ENCODE peak calls at places on chromosomes 16 and 17, in five cellular contexts. A, M, D, H and S are unnamed samples.

GRCh38 chr17:69744512-69745098 is 330.1 kb downstream of the MAP2K6 start:
- DNase-seq in M (no peak), D (no peak), A (no peak), H (no peak), S (no peak)

GRCh38 chr17:83064732-83065659 is 14.4 kb upstream of the METRNL start:
- DNase-seq in A (no peak), H (no peak), D (peak; percentile 64), M (no peak), S (no peak)

GRCh38 chr17:44417553-44417952 is 28.1 kb upstream of the ITGA2B start:
- DNase-seq in A (no peak), M (no peak), H (no peak), D (no peak), S (no peak)

GRCh38 chr17:72506773-72507172 is 386.0 kb downstream of the SOX9 start:
- DNase-seq in D (no peak), H (no peak), A (no peak), M (no peak), S (no peak)

GRCh38 chr17:68292689-68293040 is 1.4 kb downstream of the ARSG start:
- DNase-seq in D (no peak), M (no peak), H (no peak), A (no peak), S (no peak)

GRCh38 chr17:36120221-36120620 is 16.6 kb downstream of the CCL4 start:
- DNase-seq in D (no peak), A (no peak), H (no peak), M (no peak), S (no peak)

GRCh38 chr17:4509923-4510614 is 11.4 kb downstream of the SPNS2 start:
- DNase-seq in A (no peak), H (no peak), D (no peak), M (no peak), S (no peak)

GRCh38 chr17:66944365-66945203 is 19.9 kb upstream of the CACNG4 start:
- DNase-seq in A (no peak), D (peak; percentile 29), H (no peak), M (no peak), S (no peak)

GRCh38 chr16:68915561-68915960 is 72.2 kb downstream of the TANGO6 start:
- DNase-seq in M (no peak), A (no peak), D (no peak), H (no peak), S (no peak)

GRCh38 chr17:73657473-73658116 is 13.3 kb upstream of the SDK2 start:
- DNase-seq in H (peak; percentile 70), D (no peak), A (no peak), M (no peak), S (peak; percentile 52)

GRCh38 chr17:15999974-16000827 is 577 bp downstream of the TTC19 start:
- DNase-seq in A (no peak), M (peak; percentile 21), H (no peak), D (no peak), S (peak; percentile 36)

GRCh38 chr17:21292867-21293845 is 8.6 kb downstream of the MAP2K3 start:
- DNase-seq in A (no peak), H (no peak), D (no peak), M (no peak), S (no peak)

GRCh38 chr16:50354629-50355456 is 13.9 kb downstream of the BRD7 start:
- DNase-seq in A (peak; percentile 51), D (no peak), H (no peak), M (peak; percentile 32), S (peak; percentile 39)

GRCh38 chr17:80510132-80510531 is 33.7 kb upstream of the NPTX1 start:
- DNase-seq in H (no peak), D (no peak), M (no peak), A (no peak), S (no peak)
- H3K4me1 ChIP-seq in H (peaks cover 28% of the 10 kb centered on the region), D (no peaks in the 10 kb centered on the region), M (no peaks in the 10 kb centered on the region), A (no peaks in the 10 kb centered on the region), S (peaks cover 63% of the 10 kb centered on the region)

GRCh38 chr16:53087101-53087500 is 32.3 kb downstream of the CHD9 start:
- DNase-seq in D (no peak), M (no peak), H (no peak), A (no peak), S (no peak)
- H3K4me1 ChIP-seq in D (peaks cover 57% of the 10 kb centered on the region), M (peaks cover 16% of the 10 kb centered on the region), H (peaks cover 58% of the 10 kb centered on the region), A (peaks cover 26% of the 10 kb centered on the region), S (peaks cover 21% of the 10 kb centered on the region)

DNA sequence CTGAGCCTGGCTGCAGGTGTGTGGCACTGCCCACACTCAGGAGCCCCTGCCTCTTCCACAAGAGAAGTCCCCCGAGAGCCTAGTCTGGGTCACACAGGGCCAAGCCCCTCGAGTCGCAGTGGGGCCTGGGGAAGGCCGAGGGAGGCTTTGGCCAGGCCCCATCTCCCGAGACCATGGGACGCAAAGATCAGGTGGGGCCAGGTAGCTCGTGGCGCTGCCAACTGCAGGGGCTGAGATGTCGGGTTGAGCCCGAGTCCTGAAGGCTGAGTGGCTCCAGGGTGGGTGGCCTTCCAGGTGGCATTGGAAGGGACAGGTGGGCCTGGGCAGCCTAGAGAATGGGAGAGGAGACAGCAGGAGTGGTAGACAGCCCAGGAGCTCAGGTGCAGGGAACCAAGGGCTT is 6.3 kb downstream of the TRAF7 start:
- DNase-seq in D (no peak), H (no peak), A (no peak), M (no peak), S (no peak)
- H3K4me1 ChIP-seq in D (peaks cover 51% of the 10 kb centered on the region), H (peaks cover 44% of the 10 kb centered on the region), A (peaks cover 11% of the 10 kb centered on the region), M (no peaks in the 10 kb centered on the region), S (peaks cover 3% of the 10 kb centered on the region)

DNA sequence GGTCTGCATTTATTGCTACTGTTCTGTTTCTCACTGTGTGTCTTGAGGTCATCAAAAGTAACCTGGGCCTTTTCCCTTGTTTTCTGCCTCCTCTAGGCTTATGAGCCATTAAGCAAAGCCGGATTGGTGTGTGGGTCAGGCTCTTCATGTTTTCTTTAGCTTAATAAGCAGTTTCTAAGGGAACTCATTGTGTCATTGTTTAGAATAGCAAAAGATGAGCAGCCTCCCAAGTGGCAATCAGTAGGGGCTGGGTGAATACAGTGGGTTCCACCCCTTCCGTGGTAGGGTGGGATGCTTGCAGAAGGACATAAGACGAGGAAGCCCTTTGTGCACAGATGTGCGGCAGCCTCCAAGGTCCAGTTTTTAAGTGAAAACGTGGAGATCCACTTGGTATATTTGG is 34.5 kb downstream of the ABCC1 start:
- DNase-seq in D (no peak), H (no peak), M (no peak), A (no peak), S (peak; percentile 59)
- H3K4me1 ChIP-seq in D (peaks cover 5% of the 10 kb centered on the region), H (peaks cover 62% of the 10 kb centered on the region), M (peaks cover 3% of the 10 kb centered on the region), A (peaks cover 12% of the 10 kb centered on the region), S (peaks cover 37% of the 10 kb centered on the region)

GRCh38 chr17:2059125-2059836 is 4.4 kb downstream of the HIC1 start:
- DNase-seq in D (no peak), M (no peak), A (no peak), H (no peak), S (no peak)
- H3K4me1 ChIP-seq in D (no peaks in the 10 kb centered on the region), M (peaks cover 10% of the 10 kb centered on the region), A (peaks cover 8% of the 10 kb centered on the region), H (peaks cover 5% of the 10 kb centered on the region), S (peaks cover 33% of the 10 kb centered on the region)

GRCh38 chr16:4321286-4322120 is 5.6 kb downstream of the GLIS2 start:
- DNase-seq in A (no peak), H (no peak), M (no peak), D (peak; percentile 63), S (no peak)

GRCh38 chr16:4320030-4320429 is 4.2 kb downstream of the GLIS2 start:
- DNase-seq in D (peak; percentile 70), A (no peak), H (no peak), M (no peak), S (no peak)

GRCh38 chr16:4322121-4323035 is 6.5 kb downstream of the GLIS2 start:
- DNase-seq in D (peak; percentile 58), H (no peak), A (no peak), M (no peak), S (no peak)

GRCh38 chr16:4319454-4319853 is 3.6 kb downstream of the GLIS2 start:
- DNase-seq in H (no peak), A (peak; percentile 37), M (no peak), D (peak; percentile 78), S (no peak)

GRCh38 chr16:4320571-4321137 is 4.8 kb downstream of the GLIS2 start:
- DNase-seq in A (no peak), M (no peak), D (peak; percentile 78), H (no peak), S (no peak)
- H3K4me1 ChIP-seq in A (peaks cover 13% of the 10 kb centered on the region), M (peaks cover 12% of the 10 kb centered on the region), D (peaks cover 55% of the 10 kb centered on the region), H (peaks cover 78% of the 10 kb centered on the region), S (peaks cover 24% of the 10 kb centered on the region)

DNA sequence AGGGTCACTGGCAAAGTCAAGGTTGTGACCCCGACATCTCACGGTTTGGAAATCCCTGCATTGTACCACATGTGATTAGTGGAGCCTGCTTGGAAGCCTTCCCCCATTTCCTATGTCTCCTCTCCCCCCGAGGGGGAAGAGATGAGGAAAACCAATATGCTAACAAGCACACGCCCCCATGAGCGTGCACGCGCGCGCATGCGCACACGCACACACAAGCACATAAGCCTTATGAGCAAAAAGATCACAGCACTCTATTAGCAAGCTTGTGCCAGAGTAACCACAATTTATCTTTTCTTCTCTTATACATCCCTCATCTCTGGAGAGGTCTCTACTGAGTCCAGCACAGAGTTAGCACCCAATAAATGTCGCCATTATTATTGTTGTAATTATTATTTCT is 31.8 kb upstream of the MMP2 start:
- DNase-seq in H (no peak), D (no peak), A (no peak), M (no peak), S (no peak)
- H3K4me1 ChIP-seq in H (no peaks in the 10 kb centered on the region), D (no peaks in the 10 kb centered on the region), A (no peaks in the 10 kb centered on the region), M (no peaks in the 10 kb centered on the region), S (no peaks in the 10 kb centered on the region)